ENCODE peak calls at places on chromosomes 16 and 17, in nine cellular contexts. Y is T-helper 17 cell; V is T-helper 2 cell; R is AG09309; K is NCI-H187; X is HEK293T; F is CD8-positive, alpha-beta T cell; I is tibial artery; Z is activated T-cell treated with anti-CD3 and anti-CD28 coated beads, Interleukin-2, amount 50 U/mL, for 72 hours. L is an unnamed sample.

GRCh38 chr17:59837362-59838195 is 55.2 kb downstream of the TUBD1 start:
- DNase-seq in Y (peak), V (peak), R (peak), K (no peak), X (peak), F (no peak), I (peak), Z (peak), L (peak)

GRCh38 chr16:85395207-85395912 is 217.8 kb upstream of the GSE1 start:
- DNase-seq in Y (peak), V (no peak), R (peak), K (peak), X (peak), F (no peak), I (peak), Z (no peak), L (peak)

GRCh38 chr16:27080870-27081269 is 14.1 kb downstream of the C16orf82 start:
- DNase-seq in Y (no peak), V (no peak), R (no peak), K (no peak), X (peak), F (no peak), I (peak), Z (no peak), L (no peak)

GRCh38 chr17:9330903-9331272 is 244.7 kb downstream of the STX8 start:
- DNase-seq in Y (no peak), V (no peak), R (no peak), K (no peak), X (no peak), F (no peak), I (no peak), Z (no peak), L (no peak)

GRCh38 chr16:8899709-8900317 is 17.7 kb downstream of the LITAFD start:
- DNase-seq in Y (no peak), V (no peak), R (no peak), K (no peak), X (no peak), F (no peak), I (no peak), Z (no peak), L (no peak)

GRCh38 chr17:66686601-66687000 is 148.3 kb upstream of the CACNG5 start:
- DNase-seq in Y (no peak), V (no peak), R (no peak), K (no peak), X (no peak), F (no peak), I (no peak), Z (no peak), L (no peak)

GRCh38 chr17:42387663-42388380 is 420 bp downstream of the STAT3 start:
- DNase-seq in Y (peak), V (peak), R (no peak), K (peak), X (peak), F (no peak), I (peak), Z (peak), L (peak)

GRCh38 chr17:78019367-78019975 is 61.0 kb downstream of the TNRC6C start:
- DNase-seq in Y (no peak), V (no peak), R (no peak), K (no peak), X (no peak), F (no peak), I (no peak), Z (no peak), L (no peak)

GRCh38 chr17:61689610-61690180 is 98.7 kb upstream of the NACA2 start:
- DNase-seq in Y (no peak), V (no peak), R (no peak), K (no peak), X (no peak), F (no peak), I (no peak), Z (no peak), L (no peak)

GRCh38 chr16:57920215-57920890 is 50.6 kb downstream of the CNGB1 start:
- DNase-seq in Y (no peak), V (no peak), R (no peak), K (no peak), X (no peak), F (no peak), I (no peak), Z (no peak), L (no peak)

GRCh38 chr16:396605-397004 is 394 bp upstream of the NME4 start:
- DNase-seq in Y (no peak), V (no peak), R (no peak), K (no peak), X (peak), F (no peak), I (peak), Z (no peak), L (no peak)

GRCh38 chr17:75856062-75856681 is 1.0 kb upstream of the WBP2 start:
- DNase-seq in Y (peak), V (no peak), R (no peak), K (no peak), X (peak), F (no peak), I (peak), Z (no peak), L (no peak)

GRCh38 chr17:49882434-49882833 is 34.6 kb upstream of the TAC4 start:
- DNase-seq in Y (no peak), V (no peak), R (no peak), K (no peak), X (no peak), F (no peak), I (no peak), Z (no peak), L (no peak)

GRCh38 chr17:41184480-41184961 is at the start of gene KRTAP4-1:
- DNase-seq in Y (no peak), V (no peak), R (no peak), K (no peak), X (no peak), F (no peak), I (no peak), Z (no peak), L (no peak)

GRCh38 chr17:45316271-45317112 is at the start of gene MAP3K14:
- DNase-seq in Y (peak), V (peak), R (no peak), K (no peak), X (peak), F (peak), I (peak), Z (peak), L (peak)

GRCh38 chr16:17307501-17307900 is 163.3 kb downstream of the XYLT1 start:
- DNase-seq in Y (no peak), V (no peak), R (no peak), K (no peak), X (no peak), F (no peak), I (no peak), Z (no peak), L (no peak)

GRCh38 chr17:75647921-75648320 is 14.7 kb downstream of the SMIM5 start:
- DNase-seq in Y (no peak), V (no peak), R (no peak), K (no peak), X (no peak), F (no peak), I (no peak), Z (no peak), L (no peak)

GRCh38 chr17:72502940-72503341 is 382.1 kb downstream of the SOX9 start:
- DNase-seq in Y (no peak), V (no peak), R (no peak), K (no peak), X (no peak), F (no peak), I (no peak), Z (no peak), L (no peak)

GRCh38 chr17:304461-304860 is 48.1 kb downstream of the RPH3AL start:
- DNase-seq in Y (no peak), V (no peak), R (no peak), K (no peak), X (no peak), F (no peak), I (no peak), Z (no peak), L (peak)

GRCh38 chr17:28145348-28145747 is 102.9 kb downstream of the NLK start:
- DNase-seq in Y (no peak), V (no peak), R (peak), K (no peak), X (no peak), F (no peak), I (no peak), Z (no peak), L (no peak)

GRCh38 chr17:64984776-64985521 is 65.7 kb upstream of the LRRC37A3 start:
- DNase-seq in Y (peak), V (peak), R (no peak), K (no peak), X (no peak), F (peak), I (no peak), Z (peak), L (no peak)

GRCh38 chr17:58120195-58120822 is 27.9 kb upstream of the OR4D1 start:
- DNase-seq in Y (peak), V (peak), R (no peak), K (no peak), X (peak), F (peak), I (no peak), Z (peak), L (no peak)

GRCh38 chr16:58421529-58421928 is 29.3 kb downstream of the GINS3 start:
- DNase-seq in Y (no peak), V (no peak), R (no peak), K (no peak), X (no peak), F (no peak), I (no peak), Z (no peak), L (no peak)

GRCh38 chr17:37131670-37132620 is 183.2 kb downstream of the AATF start:
- DNase-seq in Y (no peak), V (no peak), R (no peak), K (no peak), X (peak), F (no peak), I (no peak), Z (no peak), L (no peak)